ENCODE peak calls at places on chromosomes 2 and 18, in nine cellular contexts. One of them, this sample, is unnamed. For H3K36me3 and H3K4me1, the result is how much of the 10 kb centered on the place peaks cover.

GRCh38 chr2:99643824-99644787 is 154.3 kb upstream of the REV1 start:
- DNase-seq in adrenal gland: peak
- DNase-seq in esophagus squamous epithelium: no peak
- DNase-seq in transverse colon: no peak
- DNase-seq in right lobe of liver: no peak
- DNase-seq in uterus: no peak
- DNase-seq in gastrocnemius medialis: peak
- DNase-seq in IMR-90: peak
- DNase-seq in heart left ventricle: no peak
- DNase-seq in this sample: no peak

GRCh38 chr2:30293303-30293912 is 62.1 kb downstream of the LBH start:
- DNase-seq in adrenal gland: no peak
- DNase-seq in esophagus squamous epithelium: no peak
- DNase-seq in transverse colon: no peak
- DNase-seq in right lobe of liver: no peak
- DNase-seq in uterus: peak
- DNase-seq in gastrocnemius medialis: no peak
- DNase-seq in IMR-90: peak
- DNase-seq in heart left ventricle: no peak
- DNase-seq in this sample: no peak

GRCh38 chr2:224885836-224886547 is 156.3 kb downstream of the DOCK10 start:
- DNase-seq in adrenal gland: no peak
- DNase-seq in esophagus squamous epithelium: no peak
- DNase-seq in transverse colon: no peak
- DNase-seq in right lobe of liver: no peak
- DNase-seq in uterus: no peak
- DNase-seq in gastrocnemius medialis: no peak
- DNase-seq in IMR-90: peak
- DNase-seq in heart left ventricle: no peak
- DNase-seq in this sample: no peak

GRCh38 chr2:239313776-239314175 is 87.0 kb downstream of the HDAC4 start:
- DNase-seq in adrenal gland: no peak
- DNase-seq in esophagus squamous epithelium: no peak
- DNase-seq in transverse colon: no peak
- DNase-seq in right lobe of liver: no peak
- DNase-seq in uterus: no peak
- DNase-seq in gastrocnemius medialis: no peak
- DNase-seq in IMR-90: no peak
- DNase-seq in heart left ventricle: peak
- DNase-seq in this sample: peak

GRCh38 chr18:48409591-48410094 is 460 bp upstream of the ZBTB7C start:
- DNase-seq in adrenal gland: peak
- DNase-seq in esophagus squamous epithelium: no peak
- DNase-seq in transverse colon: no peak
- DNase-seq in right lobe of liver: peak
- DNase-seq in uterus: peak
- DNase-seq in gastrocnemius medialis: no peak
- DNase-seq in IMR-90: no peak
- DNase-seq in heart left ventricle: peak
- DNase-seq in this sample: peak

GRCh38 chr2:12469053-12469625 is 247.6 kb upstream of the TRIB2 start:
- DNase-seq in adrenal gland: no peak
- DNase-seq in esophagus squamous epithelium: no peak
- DNase-seq in transverse colon: no peak
- DNase-seq in right lobe of liver: no peak
- DNase-seq in uterus: no peak
- DNase-seq in gastrocnemius medialis: no peak
- DNase-seq in IMR-90: peak
- DNase-seq in heart left ventricle: no peak
- DNase-seq in this sample: no peak

GRCh38 chr2:147711031-147711430 is 133.8 kb upstream of the ACVR2A start:
- DNase-seq in adrenal gland: no peak
- DNase-seq in esophagus squamous epithelium: no peak
- DNase-seq in transverse colon: no peak
- DNase-seq in right lobe of liver: no peak
- DNase-seq in uterus: no peak
- DNase-seq in gastrocnemius medialis: no peak
- DNase-seq in IMR-90: peak
- DNase-seq in heart left ventricle: no peak
- DNase-seq in this sample: no peak

GRCh38 chr2:101197215-101197745 is 46.1 kb upstream of the TBC1D8 start:
- DNase-seq in adrenal gland: no peak
- DNase-seq in esophagus squamous epithelium: no peak
- DNase-seq in transverse colon: no peak
- DNase-seq in right lobe of liver: no peak
- DNase-seq in uterus: no peak
- DNase-seq in gastrocnemius medialis: no peak
- DNase-seq in IMR-90: no peak
- DNase-seq in heart left ventricle: no peak
- DNase-seq in this sample: no peak

GRCh38 chr18:33711514-33711913 is 133.5 kb downstream of the ASXL3 start:
- DNase-seq in adrenal gland: no peak
- DNase-seq in esophagus squamous epithelium: no peak
- DNase-seq in transverse colon: no peak
- DNase-seq in right lobe of liver: no peak
- DNase-seq in uterus: no peak
- DNase-seq in gastrocnemius medialis: no peak
- DNase-seq in IMR-90: no peak
- DNase-seq in heart left ventricle: no peak
- DNase-seq in this sample: no peak

GRCh38 chr2:193793914-193794313 is 1599.2 kb upstream of the TMEFF2 start:
- DNase-seq in adrenal gland: no peak
- DNase-seq in esophagus squamous epithelium: no peak
- DNase-seq in transverse colon: no peak
- DNase-seq in right lobe of liver: no peak
- DNase-seq in uterus: no peak
- DNase-seq in gastrocnemius medialis: no peak
- DNase-seq in IMR-90: no peak
- DNase-seq in heart left ventricle: no peak
- DNase-seq in this sample: no peak

GRCh38 chr2:160203422-160203821 is 3.4 kb upstream of the ITGB6 start:
- DNase-seq in adrenal gland: no peak
- DNase-seq in esophagus squamous epithelium: no peak
- DNase-seq in transverse colon: no peak
- DNase-seq in right lobe of liver: no peak
- DNase-seq in uterus: no peak
- DNase-seq in gastrocnemius medialis: no peak
- DNase-seq in IMR-90: no peak
- DNase-seq in heart left ventricle: no peak
- DNase-seq in this sample: no peak

GRCh38 chr2:160203007-160203406 is 2.9 kb upstream of the ITGB6 start:
- DNase-seq in adrenal gland: no peak
- DNase-seq in esophagus squamous epithelium: no peak
- DNase-seq in transverse colon: no peak
- DNase-seq in right lobe of liver: no peak
- DNase-seq in uterus: no peak
- DNase-seq in gastrocnemius medialis: no peak
- DNase-seq in IMR-90: no peak
- DNase-seq in heart left ventricle: no peak
- DNase-seq in this sample: no peak

GRCh38 chr2:160200921-160201320 is 849 bp upstream of the ITGB6 start:
- DNase-seq in adrenal gland: no peak
- DNase-seq in esophagus squamous epithelium: no peak
- DNase-seq in transverse colon: no peak
- DNase-seq in right lobe of liver: no peak
- DNase-seq in uterus: no peak
- DNase-seq in gastrocnemius medialis: no peak
- DNase-seq in IMR-90: no peak
- DNase-seq in heart left ventricle: no peak
- DNase-seq in this sample: no peak

GRCh38 chr2:160199683-160200389 is at the start of gene ITGB6:
- DNase-seq in adrenal gland: no peak
- DNase-seq in esophagus squamous epithelium: no peak
- DNase-seq in transverse colon: no peak
- DNase-seq in right lobe of liver: no peak
- DNase-seq in uterus: no peak
- DNase-seq in gastrocnemius medialis: no peak
- DNase-seq in IMR-90: no peak
- DNase-seq in heart left ventricle: no peak
- DNase-seq in this sample: no peak

GRCh38 chr2:160201849-160202539 is 1.9 kb upstream of the ITGB6 start:
- DNase-seq in adrenal gland: no peak
- DNase-seq in esophagus squamous epithelium: no peak
- DNase-seq in transverse colon: no peak
- DNase-seq in right lobe of liver: no peak
- DNase-seq in uterus: no peak
- DNase-seq in gastrocnemius medialis: no peak
- DNase-seq in IMR-90: no peak
- DNase-seq in heart left ventricle: no peak
- DNase-seq in this sample: no peak
- TF ChIP-seq POLR2A in adrenal gland: no peak
- TF ChIP-seq POLR2A in esophagus squamous epithelium: no peak
- TF ChIP-seq POLR2A in transverse colon: no peak
- TF ChIP-seq POLR2A in right lobe of liver: no peak
- TF ChIP-seq POLR2A in uterus: no peak
- TF ChIP-seq POLR2A in gastrocnemius medialis: no peak
- TF ChIP-seq POLR2A in IMR-90: no peak
- TF ChIP-seq POLR2A in heart left ventricle: no peak
- TF ChIP-seq POLR2A in this sample: no peak

GRCh38 chr2:75173746-75174145 is 25.6 kb downstream of the TACR1 start:
- DNase-seq in adrenal gland: no peak
- DNase-seq in esophagus squamous epithelium: no peak
- DNase-seq in transverse colon: no peak
- DNase-seq in right lobe of liver: no peak
- DNase-seq in uterus: no peak
- DNase-seq in gastrocnemius medialis: no peak
- DNase-seq in IMR-90: no peak
- DNase-seq in heart left ventricle: no peak
- DNase-seq in this sample: no peak

GRCh38 chr2:75177427-75177826 is 21.9 kb downstream of the TACR1 start:
- DNase-seq in adrenal gland: no peak
- DNase-seq in esophagus squamous epithelium: no peak
- DNase-seq in transverse colon: no peak
- DNase-seq in right lobe of liver: no peak
- DNase-seq in uterus: no peak
- DNase-seq in gastrocnemius medialis: no peak
- DNase-seq in IMR-90: no peak
- DNase-seq in heart left ventricle: no peak
- DNase-seq in this sample: no peak

GRCh38 chr2:75174981-75175380 is 24.3 kb downstream of the TACR1 start:
- DNase-seq in adrenal gland: no peak
- DNase-seq in esophagus squamous epithelium: no peak
- DNase-seq in transverse colon: no peak
- DNase-seq in right lobe of liver: no peak
- DNase-seq in uterus: no peak
- DNase-seq in gastrocnemius medialis: no peak
- DNase-seq in IMR-90: no peak
- DNase-seq in heart left ventricle: no peak
- DNase-seq in this sample: no peak

GRCh38 chr2:75174519-75174918 is 24.8 kb downstream of the TACR1 start:
- DNase-seq in adrenal gland: no peak
- DNase-seq in esophagus squamous epithelium: no peak
- DNase-seq in transverse colon: no peak
- DNase-seq in right lobe of liver: no peak
- DNase-seq in uterus: no peak
- DNase-seq in gastrocnemius medialis: no peak
- DNase-seq in IMR-90: no peak
- DNase-seq in heart left ventricle: no peak
- DNase-seq in this sample: no peak

GRCh38 chr2:75175473-75175872 is 23.8 kb downstream of the TACR1 start:
- DNase-seq in adrenal gland: no peak
- DNase-seq in esophagus squamous epithelium: no peak
- DNase-seq in transverse colon: no peak
- DNase-seq in right lobe of liver: no peak
- DNase-seq in uterus: no peak
- DNase-seq in gastrocnemius medialis: no peak
- DNase-seq in IMR-90: no peak
- DNase-seq in heart left ventricle: no peak
- DNase-seq in this sample: no peak
- H3K36me3 ChIP-seq in adrenal gland: under half
- H3K36me3 ChIP-seq in esophagus squamous epithelium: under half
- H3K36me3 ChIP-seq in transverse colon: under half
- H3K36me3 ChIP-seq in right lobe of liver: under half
- H3K36me3 ChIP-seq in uterus: under half
- H3K36me3 ChIP-seq in gastrocnemius medialis: under half
- H3K36me3 ChIP-seq in IMR-90: under half
- H3K36me3 ChIP-seq in heart left ventricle: under half
- H3K36me3 ChIP-seq in this sample: under half

GRCh38 chr2:55097462-55098410 is 47.5 kb upstream of the RTN4 start:
- DNase-seq in adrenal gland: peak
- DNase-seq in esophagus squamous epithelium: no peak
- DNase-seq in transverse colon: no peak
- DNase-seq in right lobe of liver: no peak
- DNase-seq in uterus: no peak
- DNase-seq in gastrocnemius medialis: no peak
- DNase-seq in IMR-90: no peak
- DNase-seq in heart left ventricle: no peak
- DNase-seq in this sample: no peak
- H3K4me1 ChIP-seq in adrenal gland: half or more
- H3K4me1 ChIP-seq in esophagus squamous epithelium: under half
- H3K4me1 ChIP-seq in transverse colon: under half
- H3K4me1 ChIP-seq in right lobe of liver: under half
- H3K4me1 ChIP-seq in uterus: under half
- H3K4me1 ChIP-seq in gastrocnemius medialis: under half
- H3K4me1 ChIP-seq in IMR-90: under half
- H3K4me1 ChIP-seq in heart left ventricle: half or more
- H3K4me1 ChIP-seq in this sample: under half

GRCh38 chr2:233108611-233109490 is 48.7 kb downstream of the INPP5D start:
- DNase-seq in adrenal gland: no peak
- DNase-seq in esophagus squamous epithelium: no peak
- DNase-seq in transverse colon: no peak
- DNase-seq in right lobe of liver: no peak
- DNase-seq in uterus: no peak
- DNase-seq in gastrocnemius medialis: no peak
- DNase-seq in IMR-90: no peak
- DNase-seq in heart left ventricle: no peak
- DNase-seq in this sample: peak
- TF ChIP-seq POLR2A in adrenal gland: no peak
- TF ChIP-seq POLR2A in esophagus squamous epithelium: no peak
- TF ChIP-seq POLR2A in transverse colon: no peak
- TF ChIP-seq POLR2A in right lobe of liver: no peak
- TF ChIP-seq POLR2A in uterus: no peak
- TF ChIP-seq POLR2A in gastrocnemius medialis: no peak
- TF ChIP-seq POLR2A in IMR-90: no peak
- TF ChIP-seq POLR2A in heart left ventricle: no peak
- TF ChIP-seq POLR2A in this sample: no peak

DNA sequence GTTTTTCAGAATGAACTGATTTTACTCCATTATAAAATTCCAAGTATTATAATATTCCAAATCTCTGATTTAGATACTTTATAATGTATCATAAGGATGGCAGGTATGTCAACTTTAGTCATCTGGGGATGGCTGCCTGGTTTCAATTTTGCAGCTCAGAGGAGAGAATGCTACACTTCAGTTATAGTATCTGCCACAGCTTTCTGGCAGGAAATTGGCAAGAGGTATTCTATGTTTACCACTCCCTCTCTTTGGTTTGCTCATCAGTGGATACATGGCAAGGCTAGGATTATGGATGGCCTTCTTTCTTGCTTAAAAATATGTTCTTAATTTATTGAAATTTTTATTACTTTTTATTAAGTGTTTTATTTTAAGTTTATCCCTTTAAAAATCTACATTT is 67.0 kb upstream of the TNFRSF11A start:
- DNase-seq in adrenal gland: no peak
- DNase-seq in esophagus squamous epithelium: no peak
- DNase-seq in transverse colon: no peak
- DNase-seq in right lobe of liver: no peak
- DNase-seq in uterus: no peak
- DNase-seq in gastrocnemius medialis: no peak
- DNase-seq in IMR-90: no peak
- DNase-seq in heart left ventricle: no peak
- DNase-seq in this sample: no peak
- H3K36me3 ChIP-seq in adrenal gland: under half
- H3K36me3 ChIP-seq in esophagus squamous epithelium: under half
- H3K36me3 ChIP-seq in transverse colon: half or more
- H3K36me3 ChIP-seq in right lobe of liver: under half
- H3K36me3 ChIP-seq in uterus: under half
- H3K36me3 ChIP-seq in gastrocnemius medialis: half or more
- H3K36me3 ChIP-seq in IMR-90: under half
- H3K36me3 ChIP-seq in heart left ventricle: under half
- H3K36me3 ChIP-seq in this sample: half or more